ENCODE peak calls at places on chromosomes 11 and 22, in four cellular contexts. L is A549, H is GM12878, R is HepG2. V is an unnamed sample.
A peak's percentile ranks its signal among the peaks of the same experiment; 100 is the strongest.

GRCh38 chr11:67320691-67321090 is 17.4 kb downstream of the SSH3 start:
- DNase-seq in L (no peak), H (no peak), R (no peak), V (no peak)

GRCh38 chr11:73715551-73715950 is 45.3 kb downstream of the RAB6A start:
- DNase-seq in L (no peak), H (no peak), R (no peak), V (no peak)

GRCh38 chr22:21865041-21865440 is 2.4 kb downstream of the MAPK1 start:
- DNase-seq in L (no peak), H (no peak), R (no peak), V (peak; percentile 54)

GRCh38 chr11:130527648-130528300 is 79.3 kb downstream of the ADAMTS15 start:
- DNase-seq in L (no peak), H (no peak), R (no peak), V (no peak)

GRCh38 chr11:1557168-1557884 is 14.7 kb downstream of the DUSP8 start:
- DNase-seq in L (no peak), H (no peak), R (no peak), V (no peak)

GRCh38 chr11:8870461-8871282 is 40.3 kb upstream of the AKIP1 start:
- DNase-seq in L (peak; percentile 58), H (no peak), R (no peak), V (peak; percentile 91)

GRCh38 chr11:1253103-1253485 is 30.2 kb downstream of the MUC5B start:
- DNase-seq in L (no peak), H (no peak), R (no peak), V (no peak)

GRCh38 chr11:116537121-116537520 is 235.7 kb downstream of the BUD13 start:
- DNase-seq in L (no peak), H (no peak), R (no peak), V (no peak)

GRCh38 chr11:108624196-108624925 is 30.8 kb upstream of the EXPH5 start:
- DNase-seq in L (no peak), H (no peak), R (no peak), V (no peak)

GRCh38 chr11:62251698-62252097 is 9.7 kb downstream of the SCGB1D2 start:
- DNase-seq in L (no peak), H (no peak), R (no peak), V (no peak)

GRCh38 chr11:28114731-28115130 is 6.5 kb downstream of the METTL15 start:
- DNase-seq in L (no peak), H (no peak), R (no peak), V (no peak)

GRCh38 chr11:129625930-129626329 is 189.7 kb upstream of the TMEM45B start:
- DNase-seq in L (no peak), H (no peak), R (no peak), V (no peak)

GRCh38 chr11:74318241-74318932 is 6.9 kb upstream of the P4HA3 start:
- DNase-seq in L (no peak), H (no peak), R (no peak), V (no peak)

GRCh38 chr11:57566035-57566504 is 1.4 kb downstream of the UBE2L6 start:
- DNase-seq in L (no peak), H (peak; percentile 68), R (peak; percentile 46), V (no peak)
- TF ChIP-seq PBX3 in L (no peak), H (no peak), R (no peak), V (no peak)

GRCh38 chr22:39546889-39547586 is 14.5 kb upstream of the RPS19BP1 start:
- DNase-seq in L (no peak), H (no peak), R (no peak), V (no peak)
- TF ChIP-seq PBX3 in L (no peak), H (no peak), R (no peak), V (no peak)

DNA sequence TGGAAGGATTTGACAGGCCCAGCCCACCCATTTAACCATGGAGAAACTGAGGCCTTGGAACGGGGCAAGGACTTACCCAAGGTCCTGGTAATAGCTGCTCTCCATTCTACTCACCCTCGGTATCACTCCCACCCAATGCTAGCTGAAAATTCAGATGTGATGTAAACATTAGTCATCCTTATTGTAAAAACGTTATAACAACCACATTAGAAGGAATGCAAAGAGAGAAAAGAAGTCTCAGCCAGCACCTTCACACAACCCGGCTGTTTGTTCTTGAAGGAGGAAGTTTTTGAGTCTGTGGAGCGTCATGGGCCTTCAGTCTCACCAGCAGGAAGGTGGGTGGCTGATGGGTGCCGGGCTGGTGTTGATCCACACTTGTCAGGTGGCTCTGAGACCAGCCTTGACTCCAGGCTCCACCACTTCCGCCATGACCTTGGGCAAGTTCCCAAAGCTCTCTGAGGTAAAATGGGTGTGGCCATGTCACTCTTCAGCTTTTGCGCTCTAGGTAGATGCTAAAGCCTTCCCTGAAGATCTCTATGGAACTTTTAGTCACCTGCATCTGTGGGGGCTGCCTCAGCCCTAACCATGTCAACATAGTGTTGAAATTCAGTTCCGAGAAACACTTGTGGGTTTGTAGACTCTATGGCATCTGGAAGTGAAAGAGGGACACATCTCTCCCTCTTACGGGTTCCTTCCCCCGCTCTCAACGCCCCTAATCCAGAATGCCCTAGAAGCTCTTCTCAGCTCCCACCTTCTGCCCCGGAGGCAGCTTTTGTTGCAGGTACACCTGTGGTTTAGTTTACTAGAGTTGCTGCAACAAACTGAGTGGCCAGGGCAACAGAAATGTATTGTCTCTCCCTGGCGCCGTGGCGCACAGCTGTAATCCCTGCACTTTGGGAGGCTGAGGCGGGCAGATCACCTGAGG is 14.8 kb downstream of the CD6 start:
- DNase-seq in L (no peak), H (no peak), R (no peak), V (no peak)
- TF ChIP-seq PBX3 in L (no peak), H (no peak), R (no peak), V (no peak)

GRCh38 chr22:50303515-50303847 is 4.0 kb downstream of the PLXNB2 start:
- DNase-seq in L (no peak), H (no peak), R (no peak), V (no peak)
- TF ChIP-seq PBX3 in L (no peak), H (no peak), R (no peak), V (no peak)

DNA sequence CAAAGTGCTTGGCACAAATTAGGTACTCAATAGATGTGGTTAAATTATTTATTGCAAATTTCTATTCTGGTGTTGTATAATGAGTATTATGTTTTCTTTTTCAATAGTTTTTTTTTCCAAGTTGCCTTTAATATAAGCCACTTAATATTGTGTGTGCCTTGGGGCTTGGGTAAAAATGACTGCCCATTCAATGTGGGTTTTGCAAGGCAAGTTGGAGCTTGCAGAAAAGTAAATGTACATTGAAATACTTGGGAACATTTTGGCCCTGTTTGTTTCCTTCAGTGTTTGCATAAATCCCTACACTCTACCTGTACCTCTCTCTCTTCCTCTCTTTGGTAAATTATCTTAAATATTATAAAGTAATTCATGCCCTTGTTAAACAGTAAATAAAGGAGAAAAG is 2.1 kb upstream of the CCDC81 start:
- DNase-seq in L (no peak), H (no peak), R (no peak), V (no peak)
- TF ChIP-seq PBX3 in L (no peak), H (no peak), R (no peak), V (no peak)

V was measured in SK-N-SH.